ENCODE peak calls at places on chromosomes 7 and 10, in four cellular contexts. X is DND-41, Y is HCT116, W is OCI-LY7. S is an unnamed sample.

GRCh38 chr7:149291036-149291835 is 29.2 kb downstream of the ZNF783 start:
- DNase-seq in X (peak), Y (no peak), W (peak), S (peak)

GRCh38 chr10:125333769-125334168 is 173.4 kb upstream of the CTBP2 start:
- DNase-seq in X (no peak), Y (no peak), W (no peak), S (no peak)

GRCh38 chr7:87926581-87927461 is 7.2 kb upstream of the ADAM22 start:
- DNase-seq in X (no peak), Y (no peak), W (peak), S (peak)

GRCh38 chr7:140059288-140060242 is 3.2 kb downstream of the PARP12 start:
- DNase-seq in X (no peak), Y (peak), W (no peak), S (no peak)

GRCh38 chr7:137403282-137403681 is 59.7 kb upstream of the PTN start:
- DNase-seq in X (no peak), Y (no peak), W (no peak), S (no peak)

GRCh38 chr7:38307640-38308039 is 34.2 kb upstream of the TARP start:
- DNase-seq in X (no peak), Y (no peak), W (no peak), S (no peak)

GRCh38 chr10:62270020-62270419 is 1.4 kb upstream of the RTKN2 start:
- DNase-seq in X (no peak), Y (no peak), W (peak), S (no peak)

GRCh38 chr7:1329966-1330915 is 97.6 kb downstream of the UNCX start:
- DNase-seq in X (no peak), Y (no peak), W (no peak), S (no peak)

GRCh38 chr10:4170633-4171314 is 385.8 kb upstream of the KLF6 start:
- DNase-seq in X (no peak), Y (no peak), W (no peak), S (peak)

GRCh38 chr10:71799785-71800453 is 26.6 kb upstream of the VSIR start:
- DNase-seq in X (no peak), Y (no peak), W (no peak), S (no peak)

GRCh38 chr7:78296689-78297371 is 498.3 kb downstream of the PHTF2 start:
- DNase-seq in X (no peak), Y (no peak), W (peak), S (no peak)

GRCh38 chr7:122219253-122219865 is 75.3 kb upstream of the AASS start:
- DNase-seq in X (no peak), Y (peak), W (peak), S (peak)

DNA sequence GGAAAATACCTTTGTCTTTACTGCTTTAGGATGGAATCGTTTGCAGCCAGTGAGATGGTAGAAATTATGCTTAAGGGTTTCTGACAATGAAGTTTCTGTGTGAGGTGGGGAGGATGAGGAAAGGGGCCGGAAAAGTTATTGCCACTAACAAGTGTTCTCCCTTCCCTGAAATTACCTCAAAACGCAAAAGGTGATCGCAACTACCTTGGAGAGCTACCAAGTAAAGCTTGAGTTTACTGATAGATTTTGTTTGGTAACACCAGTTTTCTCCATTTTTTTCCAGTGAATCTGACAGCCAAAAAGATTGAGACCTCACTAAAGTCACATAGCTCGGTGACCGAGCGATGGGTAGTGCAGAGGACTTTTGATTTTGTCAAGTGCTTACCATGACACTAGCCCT is 1.5 kb downstream of the SUV39H2 start:
- DNase-seq in X (no peak), Y (no peak), W (no peak), S (peak)
- H3K4me3 ChIP-seq in X (peak), Y (peak), W (peak), S (peak)

DNA sequence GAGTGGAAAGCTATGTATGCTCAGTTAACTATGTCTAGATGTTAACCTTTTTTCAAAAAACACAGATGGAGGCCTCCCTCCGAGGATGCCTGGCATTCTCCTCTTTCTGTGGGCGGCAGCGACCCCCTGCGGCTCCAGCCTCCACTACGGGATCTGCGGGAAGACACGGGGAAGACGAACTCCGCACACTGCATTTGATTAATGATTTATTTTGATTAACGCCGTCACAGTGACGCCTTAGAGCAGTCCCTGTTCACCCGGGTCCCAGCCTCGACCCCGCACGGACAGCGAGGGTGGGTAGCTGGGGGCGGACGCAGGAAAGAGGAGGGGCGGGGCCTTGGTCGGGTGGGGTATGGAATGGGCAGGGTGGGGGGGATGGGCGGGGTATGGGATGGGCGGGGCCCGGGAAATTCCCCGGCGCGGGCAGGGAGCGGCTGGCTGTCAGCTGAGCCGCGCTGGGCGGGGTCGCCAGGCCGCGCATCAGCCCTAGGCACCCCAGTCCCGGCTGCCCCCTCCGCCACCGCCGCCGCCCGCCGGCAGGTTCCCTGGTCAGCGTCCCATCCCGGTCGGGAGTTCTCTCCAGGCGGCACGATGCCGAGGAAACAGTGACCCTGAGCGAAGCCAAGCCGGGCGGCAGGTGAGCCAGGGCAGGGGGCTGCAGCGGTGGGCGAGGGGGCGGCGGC is at the start of gene OPTN:
- DNase-seq in X (peak), Y (peak), W (peak), S (peak)
- TF ChIP-seq CTCF in X (peak), Y (peak), W (peak), S (peak)

GRCh38 chr7:50147952-50148351 is 54.9 kb upstream of the ZPBP start:
- DNase-seq in X (no peak), Y (no peak), W (no peak), S (peak)

GRCh38 chr7:50149364-50149763 is 56.3 kb upstream of the ZPBP start:
- DNase-seq in X (no peak), Y (no peak), W (peak), S (no peak)

GRCh38 chr7:50146692-50147091 is 53.6 kb upstream of the ZPBP start:
- DNase-seq in X (peak), Y (no peak), W (peak), S (peak)

GRCh38 chr7:50142421-50143113 is 49.5 kb upstream of the ZPBP start:
- DNase-seq in X (peak), Y (peak), W (peak), S (peak)

DNA sequence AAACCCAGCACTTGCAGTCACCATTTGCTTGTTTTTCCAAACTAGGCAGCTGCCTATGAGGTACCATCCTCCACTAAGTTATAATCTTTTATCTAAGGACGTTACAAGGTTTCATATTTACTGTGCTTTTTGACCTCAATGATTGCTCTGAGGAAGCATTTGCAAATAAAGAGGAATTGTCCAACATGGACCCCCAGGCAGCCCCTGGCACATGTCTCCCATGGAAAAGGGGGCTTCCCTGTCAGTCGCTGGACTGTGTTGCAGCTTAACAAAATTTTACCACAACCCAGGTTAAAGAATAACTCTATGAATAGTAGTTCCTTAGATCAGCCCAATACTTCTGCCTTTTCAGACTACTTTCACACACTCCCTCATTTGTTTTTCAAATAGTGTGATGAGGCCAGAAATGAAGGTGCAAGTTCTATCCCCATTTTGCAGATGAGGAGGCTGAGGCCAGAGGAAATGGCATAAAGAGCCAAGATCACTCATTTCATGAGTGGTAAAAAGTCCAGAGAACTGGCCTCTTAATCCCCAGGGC is 52.8 kb upstream of the ZPBP start:
- DNase-seq in X (no peak), Y (no peak), W (peak), S (peak)
- H3K4me3 ChIP-seq in X (no peak), Y (no peak), W (peak), S (no peak)

GRCh38 chr7:6556196-6556595 is 4.9 kb upstream of the GRID2IP start:
- DNase-seq in X (no peak), Y (no peak), W (peak), S (no peak)

GRCh38 chr7:6558837-6559236 is 7.6 kb upstream of the GRID2IP start:
- DNase-seq in X (peak), Y (peak), W (peak), S (peak)

GRCh38 chr7:6554848-6555247 is 3.6 kb upstream of the GRID2IP start:
- DNase-seq in X (no peak), Y (no peak), W (no peak), S (no peak)

GRCh38 chr7:6551016-6551511 is at the start of gene GRID2IP:
- DNase-seq in X (no peak), Y (no peak), W (no peak), S (no peak)

DNA sequence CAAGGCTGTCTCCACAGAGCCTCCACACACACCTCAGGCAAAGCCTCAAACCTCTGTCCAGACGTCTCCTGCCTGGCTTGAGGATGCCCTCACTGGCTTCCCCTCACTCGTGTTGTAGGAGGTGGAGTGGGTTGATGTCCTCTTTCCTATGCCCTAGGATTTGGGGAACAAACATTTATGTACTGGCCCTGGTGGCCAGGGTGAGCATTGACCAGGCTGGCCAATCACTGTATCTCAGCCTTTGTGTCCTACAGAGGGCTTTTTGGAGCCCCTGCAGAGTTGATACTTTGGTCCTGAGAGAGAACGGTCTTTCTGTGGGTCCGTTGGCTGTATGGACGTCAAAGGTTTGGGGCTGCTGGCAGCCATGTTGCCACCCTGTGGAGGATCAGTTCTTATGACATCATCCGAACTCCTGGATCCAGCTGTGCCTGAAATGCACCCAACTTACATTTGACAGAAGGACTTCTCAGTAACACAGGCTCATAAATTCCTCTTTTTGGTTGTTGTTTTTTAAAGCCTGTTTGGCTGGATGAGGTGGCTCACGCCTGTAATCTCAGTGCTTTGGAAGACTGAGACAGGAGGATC is 2.3 kb upstream of the GRID2IP start:
- DNase-seq in X (no peak), Y (no peak), W (no peak), S (no peak)
- TF ChIP-seq CTCF in X (no peak), Y (no peak), W (no peak), S (no peak)

GRCh38 chr10:103054621-103055020 is 136.5 kb downstream of the CNNM2 start:
- DNase-seq in X (no peak), Y (no peak), W (no peak), S (no peak)
- H3K4me3 ChIP-seq in X (peak), Y (no peak), W (no peak), S (no peak)

DNA sequence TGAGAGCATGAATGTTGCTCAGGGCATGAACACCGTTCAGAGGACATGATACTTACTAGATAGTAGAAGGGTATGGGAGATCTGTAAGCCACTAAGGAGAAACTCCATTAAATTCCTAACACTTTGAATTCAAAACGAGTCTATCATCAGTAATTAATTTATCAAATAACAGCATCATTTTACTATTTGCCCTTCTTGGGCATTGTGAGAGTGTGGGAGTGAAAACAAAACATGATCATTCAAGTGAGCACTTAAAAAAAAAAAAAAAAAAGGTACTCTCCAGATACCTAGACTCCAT is 20.5 kb upstream of the ASB15 start:
- DNase-seq in X (no peak), Y (no peak), W (no peak), S (no peak)
- TF ChIP-seq CTCF in X (no peak), Y (no peak), W (peak), S (no peak)

DNA sequence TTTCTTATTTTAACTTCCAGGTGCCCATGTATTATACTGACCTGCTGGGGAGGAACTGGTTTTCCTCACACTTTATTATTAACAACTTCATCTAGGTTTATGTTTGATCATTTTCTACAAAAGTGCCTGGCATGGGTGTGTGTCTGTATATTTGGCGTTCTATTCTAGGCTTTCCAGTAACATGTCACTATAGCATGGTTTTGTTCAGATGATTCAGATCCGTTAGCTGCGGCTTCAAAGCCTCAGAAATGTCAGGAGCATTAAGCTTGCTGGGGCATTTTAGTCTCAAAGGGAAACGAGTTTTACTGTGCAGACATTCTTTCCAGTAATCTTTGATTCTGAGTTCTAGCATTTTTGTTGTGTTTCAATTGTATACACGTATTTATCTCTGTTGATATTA is 2.3 kb downstream of the INPP5A start:
- DNase-seq in X (peak), Y (no peak), W (no peak), S (no peak)
- H3K4me3 ChIP-seq in X (peak), Y (no peak), W (peak), S (no peak)